ENCODE peak calls at places on chromosomes 7 and 10, in eight cellular contexts. I is stromal cell of bone marrow, F is activated T-helper 1 cell treated with Interleukin-2 at 50 U/mL for 16 hours, M is NCI-H1092 treated with DMSO at 0.1 percent for 48 hours, P is HT-29, Y is GM06990, L is cortex of kidney, S is adrenal gland. A is an unnamed sample.

GRCh38 chr10:84097787-84098353 is 41.4 kb upstream of the GHITM start:
- DNase-seq in I (no peak), F (no peak), M (peak; percentile 22), P (peak; percentile 45), Y (no peak), L (no peak), S (no peak), A (no peak)

GRCh38 chr7:108094933-108095710 is 35.0 kb downstream of the LAMB4 start:
- DNase-seq in I (peak; percentile 87), F (no peak), M (peak; percentile 7), P (peak; percentile 82), Y (no peak), L (no peak), S (peak; percentile 50), A (peak; percentile 84)

GRCh38 chr7:35676211-35676610 is 18.7 kb downstream of the HERPUD2 start:
- DNase-seq in I (no peak), F (no peak), M (no peak), P (no peak), Y (no peak), L (no peak), S (no peak), A (no peak)

GRCh38 chr7:148276291-148277041 is 314.1 kb upstream of the C7orf33 start:
- DNase-seq in I (no peak), F (no peak), M (no peak), P (no peak), Y (no peak), L (no peak), S (no peak), A (no peak)

GRCh38 chr10:110643670-110644597 is at the start of gene RBM20:
- DNase-seq in I (no peak), F (no peak), M (no peak), P (no peak), Y (peak; percentile 49), L (no peak), S (peak; percentile 15), A (no peak)

GRCh38 chr7:43535810-43536585 is 46.9 kb upstream of the STK17A start:
- DNase-seq in I (peak; percentile 87), F (no peak), M (no peak), P (no peak), Y (no peak), L (no peak), S (no peak), A (peak; percentile 90)

GRCh38 chr7:38215115-38215514 is 37.1 kb downstream of the STARD3NL start:
- DNase-seq in I (no peak), F (no peak), M (no peak), P (peak; percentile 52), Y (no peak), L (no peak), S (no peak), A (no peak)

GRCh38 chr10:37733822-37734221 is 123.6 kb downstream of the ZNF248 start:
- DNase-seq in I (no peak), F (no peak), M (no peak), P (no peak), Y (no peak), L (no peak), S (no peak), A (no peak)

GRCh38 chr7:155132431-155132830 is 62.3 kb downstream of the HTR5A start:
- DNase-seq in I (no peak), F (no peak), M (no peak), P (no peak), Y (no peak), L (no peak), S (no peak), A (no peak)

GRCh38 chr7:85405016-85405415 is 218.2 kb upstream of the SEMA3D start:
- DNase-seq in I (no peak), F (no peak), M (no peak), P (no peak), Y (no peak), L (no peak), S (no peak), A (no peak)

GRCh38 chr7:49893131-49893530 is 119.7 kb downstream of the VWC2 start:
- DNase-seq in I (no peak), F (no peak), M (no peak), P (no peak), Y (no peak), L (no peak), S (no peak), A (no peak)

GRCh38 chr7:78953726-78954363 is 499.6 kb downstream of the MAGI2 start:
- DNase-seq in I (no peak), F (no peak), M (no peak), P (no peak), Y (no peak), L (no peak), S (no peak), A (no peak)

GRCh38 chr10:124063736-124064135 is 29.7 kb downstream of the CHST15 start:
- DNase-seq in I (peak; percentile 54), F (no peak), M (peak; percentile 37), P (no peak), Y (no peak), L (no peak), S (peak; percentile 49), A (no peak)

GRCh38 chr10:94991243-94991888 is 52.9 kb downstream of the CYP2C9 start:
- DNase-seq in I (no peak), F (no peak), M (no peak), P (no peak), Y (no peak), L (no peak), S (no peak), A (no peak)

GRCh38 chr10:72852428-72852827 is 41.1 kb upstream of the OIT3 start:
- DNase-seq in I (no peak), F (no peak), M (no peak), P (no peak), Y (no peak), L (no peak), S (no peak), A (no peak)

GRCh38 chr10:116364808-116365207 is 40.6 kb downstream of the CCDC172 start:
- DNase-seq in I (no peak), F (no peak), M (no peak), P (no peak), Y (no peak), L (no peak), S (no peak), A (no peak)

GRCh38 chr7:111168182-111168581 is 77.3 kb downstream of the LRRN3 start:
- DNase-seq in I (peak; percentile 59), F (no peak), M (peak; percentile 95), P (peak; percentile 39), Y (no peak), L (no peak), S (no peak), A (peak; percentile 66)

GRCh38 chr7:84452618-84453017 is 258.0 kb upstream of the SEMA3A start:
- DNase-seq in I (no peak), F (no peak), M (no peak), P (no peak), Y (no peak), L (no peak), S (no peak), A (no peak)

GRCh38 chr10:3197354-3198003 is 24.9 kb upstream of the PITRM1 start:
- DNase-seq in I (peak; percentile 60), F (peak; percentile 38), M (peak; percentile 62), P (peak; percentile 91), Y (peak; percentile 54), L (no peak), S (peak; percentile 72), A (peak; percentile 62)

GRCh38 chr10:128191847-128192246 is 65.6 kb upstream of the MKI67 start:
- DNase-seq in I (no peak), F (no peak), M (no peak), P (peak; percentile 12), Y (no peak), L (no peak), S (no peak), A (no peak)

GRCh38 chr7:26910221-26910620 is 45.8 kb upstream of the SKAP2 start:
- DNase-seq in I (peak; percentile 19), F (no peak), M (no peak), P (peak; percentile 60), Y (no peak), L (no peak), S (peak; percentile 81), A (peak; percentile 78)

A was measured in skeletal muscle cell.